ENCODE peak calls at places on chromosomes 5 and 9, in ten cellular contexts. D is COR-L47; N is mesothelial cell of epicardium; L is heart left ventricle; S is left ventricle myocardium superior; T is stimulated activated CD8-positive, alpha-beta memory T cell treated with anti-CD3 and anti-CD28 coated beads, Interleukin-2, amount 100 ng/mL, for 1 hour; B is WTC11; Y is Daoy; E is iPS DF 6.9; Q is hypothalamus. I is an unnamed sample.

GRCh38 chr9:126050605-126050990 is 276.0 kb upstream of the MVB12B start:
- DNase-seq in N (no peak), B (no peak), Y (no peak), Q (no peak), D (no peak), E (no peak), S (peak), T (no peak), L (no peak), I (no peak)

GRCh38 chr9:4861736-4862451 is 69.2 kb downstream of the RCL1 start:
- DNase-seq in D (no peak), Y (no peak), E (no peak), T (no peak), B (no peak), N (no peak), L (no peak), Q (no peak), S (no peak), I (no peak)

GRCh38 chr5:161399996-161400562 is 146.4 kb downstream of the GABRB2 start:
- DNase-seq in L (no peak), E (no peak), S (no peak), Q (no peak), Y (no peak), N (no peak), D (no peak), T (no peak), B (no peak), I (no peak)

GRCh38 chr5:138833726-138834480 is 41.2 kb downstream of the LRRTM2 start:
- DNase-seq in B (no peak), Y (no peak), D (no peak), L (no peak), Q (no peak), N (no peak), T (no peak), S (no peak), E (no peak), I (no peak)

GRCh38 chr9:81078555-81078954 is 610.8 kb downstream of the TLE1 start:
- DNase-seq in S (no peak), Q (no peak), T (no peak), B (no peak), D (no peak), E (no peak), L (no peak), Y (no peak), N (no peak), I (no peak)

GRCh38 chr5:7927466-7928375 is 58.8 kb downstream of the MTRR start:
- DNase-seq in T (no peak), E (peak), Y (peak), B (peak), N (no peak), S (peak), Q (no peak), L (peak), D (peak), I (no peak)

GRCh38 chr9:33468215-33468730 is 5.5 kb downstream of the NOL6 start:
- DNase-seq in Q (no peak), L (no peak), B (no peak), N (no peak), E (no peak), D (no peak), S (peak), T (no peak), Y (no peak), I (no peak)

GRCh38 chr9:85425153-85425611 is 316.6 kb downstream of the AGTPBP1 start:
- DNase-seq in D (peak), Q (no peak), N (peak), S (peak), B (peak), Y (peak), L (peak), T (no peak), E (peak), I (no peak)

GRCh38 chr5:112217847-112218579 is 201.1 kb downstream of the EPB41L4A start:
- DNase-seq in Q (no peak), Y (no peak), B (no peak), S (no peak), N (no peak), L (no peak), E (no peak), D (no peak), T (no peak), I (no peak)

GRCh38 chr5:83817591-83817990 is 96.9 kb upstream of the HAPLN1 start:
- DNase-seq in E (no peak), S (no peak), Q (no peak), D (no peak), Y (no peak), L (no peak), B (no peak), T (no peak), N (no peak), I (no peak)

GRCh38 chr5:176740131-176740701 is 70.1 kb upstream of the UNC5A start:
- DNase-seq in T (no peak), B (no peak), E (no peak), Q (no peak), N (no peak), L (no peak), Y (no peak), D (no peak), S (no peak), I (no peak)

GRCh38 chr5:65913519-65913918 is 12.9 kb upstream of the ERBIN start:
- DNase-seq in B (no peak), E (no peak), Y (no peak), N (no peak), T (no peak), D (no peak), Q (no peak), L (no peak), S (no peak), I (no peak)

GRCh38 chr9:72396247-72397091 is 31.5 kb upstream of the ZFAND5 start:
- DNase-seq in N (no peak), E (no peak), T (no peak), Q (no peak), L (no peak), D (peak), B (no peak), S (no peak), Y (no peak), I (no peak)

GRCh38 chr5:29367176-29367833 is 1826.2 kb upstream of the CDH6 start:
- DNase-seq in N (no peak), L (no peak), T (no peak), B (no peak), Y (no peak), D (no peak), S (no peak), Q (no peak), E (peak), I (no peak)

GRCh38 chr5:126000533-126000932 is 422.7 kb upstream of the GRAMD2B start:
- DNase-seq in E (no peak), S (no peak), L (no peak), N (no peak), Q (no peak), D (no peak), Y (no peak), T (no peak), B (no peak), I (no peak)

GRCh38 chr9:82488702-82489578 is 500.4 kb downstream of the SPATA31D1 start:
- DNase-seq in N (no peak), D (no peak), Y (peak), Q (no peak), L (peak), B (no peak), S (no peak), E (no peak), T (no peak), I (no peak)

GRCh38 chr9:98318041-98318790 is 62.8 kb upstream of the TBC1D2 start:
- DNase-seq in Y (no peak), E (no peak), B (no peak), T (no peak), Q (no peak), S (no peak), L (no peak), D (no peak), N (no peak), I (no peak)

GRCh38 chr9:84271887-84272556 is 68.5 kb downstream of the SLC28A3 start:
- DNase-seq in L (no peak), Y (no peak), N (no peak), S (no peak), B (no peak), T (no peak), Q (no peak), E (no peak), D (no peak), I (no peak)

GRCh38 chr9:77403244-77403643 is 225.9 kb downstream of the VPS13A start:
- DNase-seq in N (no peak), E (no peak), Y (no peak), Q (no peak), S (no peak), L (no peak), B (no peak), T (no peak), D (no peak), I (no peak)

GRCh38 chr5:150263801-150264621 is 25.6 kb downstream of the CAMK2A start:
- DNase-seq in T (no peak), Y (peak), B (no peak), E (no peak), S (no peak), L (no peak), Q (no peak), D (no peak), N (no peak), I (no peak)

GRCh38 chr5:152505442-152506042 is 100.5 kb upstream of the NMUR2 start:
- DNase-seq in N (no peak), Y (peak), D (peak), B (peak), S (peak), Q (peak), E (peak), T (no peak), L (peak), I (peak)

GRCh38 chr9:14542071-14542470 is 151.2 kb downstream of the ZDHHC21 start:
- DNase-seq in S (no peak), Y (no peak), Q (no peak), N (no peak), T (no peak), D (peak), B (no peak), E (no peak), L (no peak), I (no peak)

GRCh38 chr9:71897573-71897972 is 13.4 kb downstream of the ABHD17B start:
- DNase-seq in N (no peak), S (no peak), L (no peak), Y (no peak), Q (no peak), T (no peak), D (no peak), B (no peak), E (no peak), I (no peak)

GRCh38 chr5:53479045-53479655 is 1.3 kb upstream of the FST start:
- DNase-seq in E (no peak), N (no peak), Y (no peak), T (no peak), L (no peak), Q (no peak), S (no peak), B (no peak), D (no peak), I (peak)

GRCh38 chr9:127144670-127145458 is 22.4 kb upstream of the ANGPTL2 start:
- DNase-seq in N (no peak), Y (no peak), S (peak), T (no peak), Q (no peak), E (no peak), L (peak), B (no peak), D (no peak), I (no peak)

I was measured in stimulated activated naive CD4-positive, alpha-beta T cell.